ENCODE peak calls at places on chromosomes 13 and 19, in seven cellular contexts. O is mucosa of gallbladder; Y is activated T-cell treated with anti-CD3 and anti-CD28 coated beads, Interleukin-2, amount 50 U/mL, for 72 hours; M is T-helper 22 cell; I is HT1080; W is activated T-helper 1 cell treated with anti-CD3 and anti-CD28 coated beads, Interleukin-12 subunit alpha, Interleukin-12 subunit beta, Interleukin-2, Interleukin-4 antibody, amounts not matched to agents 30 ng/mL and 10 ng/mL and 1 ng/mL, durations not matched to agents 14 hours and 24 hours and 36 hours; B is foreskin keratinocyte. R is an unnamed sample.

GRCh38 chr13:105139380-105140285 is 1395.8 kb downstream of the EFNB2 start:
- DNase-seq in O (peak; percentile 28), Y (peak; percentile 60), M (peak; percentile 25), I (peak; percentile 77), W (peak; percentile 59), B (no peak), R (no peak)

GRCh38 chr19:38851622-38852230 is 1.9 kb upstream of the HNRNPL start:
- DNase-seq in O (peak; percentile 94), Y (peak; percentile 96), M (peak; percentile 81), I (peak; percentile 80), W (peak; percentile 89), B (no peak), R (peak; percentile 94)

GRCh38 chr13:46386996-46387851 is at the start of gene RUBCNL:
- DNase-seq in O (no peak), Y (peak; percentile 72), M (no peak), I (peak; percentile 44), W (peak; percentile 13), B (peak; percentile 61), R (peak; percentile 24)

GRCh38 chr19:39139305-39140194 is 14.0 kb downstream of the PAK4 start:
- DNase-seq in O (no peak), Y (no peak), M (no peak), I (no peak), W (no peak), B (no peak), R (no peak)

GRCh38 chr19:45874620-45874966 is 10.5 kb downstream of the FOXA3 start:
- DNase-seq in O (no peak), Y (no peak), M (no peak), I (no peak), W (no peak), B (no peak), R (no peak)

GRCh38 chr13:29861694-29862110 is 11.3 kb upstream of the UBL3 start:
- DNase-seq in O (no peak), Y (no peak), M (no peak), I (peak; percentile 58), W (no peak), B (peak; percentile 69), R (no peak)

GRCh38 chr13:111228262-111229144 is 91.9 kb upstream of the TEX29 start:
- DNase-seq in O (no peak), Y (no peak), M (no peak), I (peak; percentile 16), W (no peak), B (no peak), R (no peak)

GRCh38 chr13:108154421-108154858 is 60.9 kb downstream of the LIG4 start:
- DNase-seq in O (peak; percentile 81), Y (no peak), M (no peak), I (no peak), W (no peak), B (no peak), R (no peak)

GRCh38 chr19:7994923-7995682 is 10.3 kb downstream of the ELAVL1 start:
- DNase-seq in O (no peak), Y (no peak), M (no peak), I (no peak), W (no peak), B (no peak), R (no peak)

GRCh38 chr13:103671547-103671946 is 605.3 kb upstream of the SLC10A2 start:
- DNase-seq in O (no peak), Y (no peak), M (no peak), I (no peak), W (no peak), B (no peak), R (peak; percentile 13)

GRCh38 chr13:30898721-30899188 is 7.3 kb upstream of the MEDAG start:
- DNase-seq in O (no peak), Y (no peak), M (no peak), I (peak; percentile 84), W (no peak), B (no peak), R (peak; percentile 15)

GRCh38 chr13:94362411-94362909 is 117.0 kb downstream of the DCT start:
- DNase-seq in O (peak; percentile 86), Y (peak; percentile 76), M (peak; percentile 9), I (peak; percentile 89), W (peak; percentile 60), B (peak; percentile 37), R (peak; percentile 90)

GRCh38 chr13:84609716-84610115 is 727.4 kb upstream of the SLITRK1 start:
- DNase-seq in O (no peak), Y (no peak), M (no peak), I (peak; percentile 67), W (no peak), B (peak; percentile 55), R (peak; percentile 90)

R was measured in RKO.